ENCODE peak calls at places on chromosomes 4 and X, in nine cellular contexts. P is adrenal gland; S is HepG2; Y is fibroblast of lung; O is kidney; L is lung; B is SK-N-SH; R is HCT116; X is CD4-positive, CD25-positive, alpha-beta regulatory T cell. Z is an unnamed sample.

GRCh38 chr4:35525192-35525978 is 718.9 kb downstream of the ARAP2 start:
- DNase-seq in R (no peak), S (no peak), B (no peak), X (peak; percentile 44), O (no peak), Y (no peak), P (no peak), L (no peak), Z (no peak)

GRCh38 chr4:106062452-106062875 is 167.2 kb downstream of the NPNT start:
- DNase-seq in Y (peak; percentile 88), P (no peak), O (no peak), R (no peak), B (no peak), X (no peak), S (peak; percentile 80), L (no peak), Z (no peak)

GRCh38 chr4:101123231-101123630 is 224.1 kb downstream of the PPP3CA start:
- DNase-seq in Y (no peak), O (no peak), X (no peak), S (no peak), L (no peak), R (peak; percentile 94), P (no peak), B (no peak), Z (no peak)

GRCh38 chr4:74480267-74480666 is 35.3 kb downstream of the AREG start:
- DNase-seq in X (no peak), S (no peak), O (no peak), P (no peak), Y (no peak), R (no peak), L (no peak), B (no peak), Z (no peak)

GRCh38 chrX:456146-456545 is 69.4 kb upstream of the PPP2R3B start:
- DNase-seq in L (no peak), B (no peak), P (no peak), Y (no peak), X (no peak), S (no peak), O (no peak), R (no peak), Z (no peak)

GRCh38 chr4:86596802-86597201 is 2.7 kb downstream of the PTPN13 start:
- DNase-seq in X (no peak), S (no peak), R (peak; percentile 7), B (no peak), L (no peak), P (no peak), Y (peak; percentile 53), O (no peak), Z (peak; percentile 22)

GRCh38 chrX:107716045-107716684 is 59.4 kb downstream of the TSC22D3 start:
- DNase-seq in O (peak; percentile 82), Y (no peak), P (peak; percentile 57), X (peak; percentile 27), R (no peak), S (no peak), L (no peak), B (peak; percentile 89), Z (peak; percentile 71)

GRCh38 chr4:38802561-38803355 is 1.8 kb downstream of the TLR1 start:
- DNase-seq in S (no peak), O (no peak), X (peak; percentile 41), Y (no peak), L (no peak), R (no peak), B (no peak), P (no peak), Z (no peak)

GRCh38 chr4:80201326-80202151 is 4.2 kb downstream of the PRDM8 start:
- DNase-seq in S (no peak), X (peak; percentile 67), R (no peak), Y (peak; percentile 52), P (no peak), L (no peak), B (no peak), O (peak; percentile 59), Z (peak; percentile 45)

GRCh38 chr4:140720387-140721087 is 35.6 kb downstream of the TBC1D9 start:
- DNase-seq in O (peak; percentile 44), R (no peak), S (peak; percentile 18), B (no peak), L (no peak), X (no peak), P (no peak), Y (no peak), Z (no peak)

GRCh38 chr4:48509543-48509942 is 19.5 kb downstream of the ZAR1 start:
- DNase-seq in Y (no peak), B (no peak), L (no peak), X (no peak), S (no peak), P (no peak), O (no peak), R (no peak), Z (no peak)
- H3K36me3 ChIP-seq in Y (peaks cover 1% of the 10 kb centered on the region), B (peaks cover 79% of the 10 kb centered on the region), L (peaks cover 15% of the 10 kb centered on the region), X (peaks cover 89% of the 10 kb centered on the region), S (peaks cover 3% of the 10 kb centered on the region), P (peaks cover 42% of the 10 kb centered on the region), O (peaks cover 19% of the 10 kb centered on the region), R (peaks cover 18% of the 10 kb centered on the region), Z (peaks cover 73% of the 10 kb centered on the region)

GRCh38 chr4:63123441-63123840 is 1285.8 kb downstream of the TECRL start:
- DNase-seq in Y (no peak), P (no peak), S (peak; percentile 6), R (no peak), X (no peak), L (no peak), B (no peak), O (no peak), Z (no peak)

DNA sequence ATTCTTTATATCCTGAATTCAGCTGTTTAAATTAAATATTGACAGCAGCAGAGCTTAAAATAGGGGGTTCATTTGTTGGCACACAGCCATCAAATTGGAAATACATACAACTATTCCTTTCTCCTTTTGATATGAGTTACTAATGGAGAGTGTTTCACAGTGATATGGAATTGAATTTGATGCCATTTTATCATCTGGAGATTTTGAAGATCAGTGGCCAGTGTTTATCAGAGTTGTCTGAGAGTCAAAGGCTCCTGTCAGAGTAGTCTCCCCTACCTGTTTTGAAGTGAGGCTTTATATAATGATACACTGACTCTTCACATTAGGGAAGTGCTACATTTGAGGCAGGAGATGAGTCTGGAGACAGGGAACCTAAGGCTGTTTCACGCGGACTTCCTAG is 1286.3 kb downstream of the TECRL start:
- DNase-seq in S (no peak), L (no peak), P (no peak), Y (no peak), R (no peak), X (no peak), O (no peak), B (no peak), Z (no peak)
- H3K27ac ChIP-seq in S (no peak overlapping the region), L (no peak overlapping the region), P (no peak overlapping the region), Y (no peak overlapping the region), R (no peak overlapping the region), X (no peak overlapping the region), O (no peak overlapping the region), B (no peak overlapping the region), Z (no peak overlapping the region)

GRCh38 chr4:118752551-118752950 is 67.4 kb downstream of the METTL14 start:
- DNase-seq in O (no peak), L (no peak), X (no peak), R (no peak), B (no peak), S (no peak), P (no peak), Y (no peak), Z (no peak)

GRCh38 chr4:118753096-118753495 is 67.9 kb downstream of the METTL14 start:
- DNase-seq in L (no peak), R (no peak), S (no peak), P (no peak), O (no peak), Y (no peak), B (no peak), X (no peak), Z (no peak)

GRCh38 chr4:118746251-118746919 is 61.2 kb downstream of the METTL14 start:
- DNase-seq in O (no peak), L (no peak), B (no peak), X (no peak), R (no peak), Y (no peak), P (no peak), S (no peak), Z (peak; percentile 75)

GRCh38 chr4:118751634-118752293 is 66.6 kb downstream of the METTL14 start:
- DNase-seq in Y (no peak), S (no peak), R (no peak), L (no peak), B (no peak), X (no peak), O (no peak), P (no peak), Z (no peak)

DNA sequence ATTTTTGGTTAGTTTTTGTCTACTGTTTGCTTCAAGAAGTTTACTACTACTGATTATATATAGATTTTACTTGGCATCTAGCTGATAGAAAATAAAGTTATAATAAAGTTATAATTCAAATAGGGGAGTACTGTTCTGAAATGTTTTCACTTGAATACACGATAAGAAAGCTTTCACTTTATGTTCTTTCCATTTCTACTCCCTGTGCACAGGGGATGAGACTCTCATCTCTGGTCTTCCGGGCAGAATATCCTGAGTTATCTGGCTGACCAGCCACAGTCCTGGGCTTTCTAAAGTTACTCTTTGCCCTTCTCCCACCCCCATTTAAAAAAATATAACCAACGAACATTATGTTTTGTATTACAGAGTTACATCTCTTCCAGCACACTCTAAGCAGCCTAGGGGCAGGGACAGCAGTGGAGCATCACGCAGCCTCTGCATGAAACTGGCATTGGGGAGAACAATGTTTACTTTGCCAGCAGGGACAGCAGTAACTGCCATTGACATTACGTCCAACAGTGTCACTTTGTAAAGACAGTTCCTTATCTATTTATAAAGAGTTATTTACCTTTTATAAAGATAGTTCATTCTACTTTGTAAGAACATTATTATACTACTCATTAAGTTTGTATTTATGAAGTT is 64.3 kb downstream of the METTL14 start:
- DNase-seq in R (no peak), L (no peak), X (no peak), S (no peak), O (no peak), B (peak; percentile 30), Y (no peak), P (peak; percentile 63), Z (no peak)
- H3K36me3 ChIP-seq in R (no peaks in the 10 kb centered on the region), L (peaks cover 14% of the 10 kb centered on the region), X (peaks cover 15% of the 10 kb centered on the region), S (peaks cover 18% of the 10 kb centered on the region), O (no peaks in the 10 kb centered on the region), B (peaks cover 71% of the 10 kb centered on the region), Y (peaks cover 12% of the 10 kb centered on the region), P (peaks cover 16% of the 10 kb centered on the region), Z (peaks cover 5% of the 10 kb centered on the region)

GRCh38 chr4:107993969-107994368 is 4.3 kb downstream of the HADH start:
- DNase-seq in R (no peak), O (no peak), L (no peak), Y (no peak), X (no peak), P (no peak), S (no peak), B (no peak), Z (no peak)

GRCh38 chr4:107997794-107998193 is 8.1 kb downstream of the HADH start:
- DNase-seq in X (no peak), O (no peak), S (no peak), R (no peak), Y (no peak), P (no peak), L (no peak), B (no peak), Z (no peak)

GRCh38 chr4:107999932-108000539 is 10.3 kb downstream of the HADH start:
- DNase-seq in S (no peak), R (no peak), L (no peak), Y (peak; percentile 14), P (no peak), X (no peak), B (no peak), O (no peak), Z (no peak)

GRCh38 chr4:107994894-107995293 is 5.2 kb downstream of the HADH start:
- DNase-seq in L (no peak), Y (no peak), P (no peak), O (no peak), X (no peak), R (no peak), S (no peak), B (no peak), Z (no peak)

GRCh38 chr4:107997001-107997788 is 7.5 kb downstream of the HADH start:
- DNase-seq in L (no peak), S (no peak), Y (peak; percentile 80), B (no peak), O (no peak), X (no peak), P (peak; percentile 80), R (no peak), Z (peak; percentile 38)
- H3K27ac ChIP-seq in L (peak overlapping the region; percentile 94), S (no peak overlapping the region), Y (no peak overlapping the region), B (no peak overlapping the region), O (no peak overlapping the region), X (no peak overlapping the region), P (peak overlapping the region; percentile 60), R (no peak overlapping the region), Z (peak overlapping the region; percentile 83)